ENCODE peak calls at places on chromosomes 12 and 14, in four cellular contexts. T, Z, B and F are unnamed samples.

GRCh38 chr12:13345722-13346121 is 149.2 kb downstream of the EMP1 start:
- DNase-seq in T (no peak), Z (no peak), B (no peak), F (no peak)

GRCh38 chr12:104928036-104928770 is 29.9 kb downstream of the SLC41A2 start:
- DNase-seq in T (no peak), Z (no peak), B (no peak), F (no peak)

GRCh38 chr12:118714051-118714460 is 267.3 kb upstream of the SRRM4 start:
- DNase-seq in T (peak), Z (peak), B (peak), F (peak)

GRCh38 chr14:104102282-104102914 is 16.9 kb downstream of the ASPG start:
- DNase-seq in T (no peak), Z (no peak), B (no peak), F (no peak)

GRCh38 chr12:48816148-48816854 is 2.0 kb upstream of the CACNB3 start:
- DNase-seq in T (no peak), Z (no peak), B (no peak), F (no peak)

GRCh38 chr14:29236848-29237247 is 470.3 kb downstream of the FOXG1 start:
- DNase-seq in T (no peak), Z (no peak), B (no peak), F (no peak)

GRCh38 chr12:52360663-52361271 is 6.5 kb downstream of the KRT85 start:
- DNase-seq in T (no peak), Z (no peak), B (no peak), F (no peak)

GRCh38 chr12:53955776-53956250 is 1.1 kb downstream of the HOXC12 start:
- DNase-seq in T (no peak), Z (no peak), B (no peak), F (no peak)

GRCh38 chr12:69483700-69484099 is 13.5 kb downstream of the FRS2 start:
- DNase-seq in T (no peak), Z (no peak), B (no peak), F (no peak)

GRCh38 chr14:91890291-91890749 is 23.0 kb upstream of the TC2N start:
- DNase-seq in T (no peak), Z (no peak), B (no peak), F (no peak)

GRCh38 chr12:124299628-124300388 is 4.9 kb downstream of the RFLNA start:
- DNase-seq in T (no peak), Z (no peak), B (no peak), F (no peak)

GRCh38 chr14:71762575-71762974 is 169.7 kb upstream of the RGS6 start:
- DNase-seq in T (no peak), Z (no peak), B (no peak), F (no peak)

GRCh38 chr14:92408186-92408585 is 85.2 kb downstream of the SLC24A4 start:
- DNase-seq in T (no peak), Z (no peak), B (no peak), F (no peak)

GRCh38 chr14:93493054-93493453 is 62.3 kb downstream of the UNC79 start:
- DNase-seq in T (no peak), Z (no peak), B (no peak), F (no peak)

GRCh38 chr14:32565256-32565655 is 236.2 kb downstream of the AKAP6 start:
- DNase-seq in T (no peak), Z (no peak), B (no peak), F (peak)

GRCh38 chr12:68240079-68240478 is 13.3 kb downstream of the IL22 start:
- DNase-seq in T (no peak), Z (peak), B (no peak), F (no peak)

GRCh38 chr12:22100952-22101748 is 55.1 kb downstream of the CMAS start:
- DNase-seq in T (peak), Z (no peak), B (no peak), F (no peak)
- TF ChIP-seq TEAD4 in T (no peak), Z (no peak), B (no peak), F (no peak)

DNA sequence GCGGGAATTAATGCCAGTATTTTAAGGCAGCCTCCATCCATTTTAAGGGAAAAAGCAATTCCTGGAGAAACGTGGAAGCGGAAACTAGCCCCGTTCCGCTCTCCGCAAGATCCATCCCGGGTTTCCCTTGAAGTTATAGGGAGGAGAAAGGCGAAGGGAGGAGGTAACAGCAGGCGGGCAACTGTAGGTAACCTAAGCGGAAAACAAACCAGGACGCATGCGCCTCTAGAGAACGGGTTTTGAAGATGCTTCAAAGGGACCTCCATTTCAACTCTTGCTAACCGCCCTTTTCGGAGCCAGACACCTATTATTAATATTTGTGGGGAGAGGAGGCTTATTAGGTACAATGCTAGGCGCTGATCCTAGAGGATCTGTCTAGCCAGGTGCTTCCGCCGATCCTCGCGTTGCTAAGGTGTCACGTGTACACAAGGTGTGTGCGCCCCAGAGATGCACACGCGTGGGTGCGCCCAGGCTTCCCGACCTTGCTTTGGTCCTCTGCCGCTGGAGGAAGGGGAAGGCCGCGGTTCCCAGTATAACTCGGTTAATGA is 6.2 kb downstream of the TBX5 start:
- DNase-seq in T (peak), Z (no peak), B (peak), F (peak)
- TF ChIP-seq TEAD4 in T (no peak), Z (no peak), B (peak), F (no peak)

GRCh38 chr12:94265966-94266365 is 117.6 kb downstream of the PLXNC1 start:
- DNase-seq in T (no peak), Z (no peak), B (no peak), F (no peak)

GRCh38 chr12:94266390-94266789 is 118.0 kb downstream of the PLXNC1 start:
- DNase-seq in T (no peak), Z (no peak), B (no peak), F (no peak)

GRCh38 chr12:94267907-94268575 is 119.7 kb downstream of the PLXNC1 start:
- DNase-seq in T (no peak), Z (no peak), B (no peak), F (no peak)

GRCh38 chr12:94267530-94267877 is 119.1 kb downstream of the PLXNC1 start:
- DNase-seq in T (no peak), Z (no peak), B (no peak), F (no peak)

DNA sequence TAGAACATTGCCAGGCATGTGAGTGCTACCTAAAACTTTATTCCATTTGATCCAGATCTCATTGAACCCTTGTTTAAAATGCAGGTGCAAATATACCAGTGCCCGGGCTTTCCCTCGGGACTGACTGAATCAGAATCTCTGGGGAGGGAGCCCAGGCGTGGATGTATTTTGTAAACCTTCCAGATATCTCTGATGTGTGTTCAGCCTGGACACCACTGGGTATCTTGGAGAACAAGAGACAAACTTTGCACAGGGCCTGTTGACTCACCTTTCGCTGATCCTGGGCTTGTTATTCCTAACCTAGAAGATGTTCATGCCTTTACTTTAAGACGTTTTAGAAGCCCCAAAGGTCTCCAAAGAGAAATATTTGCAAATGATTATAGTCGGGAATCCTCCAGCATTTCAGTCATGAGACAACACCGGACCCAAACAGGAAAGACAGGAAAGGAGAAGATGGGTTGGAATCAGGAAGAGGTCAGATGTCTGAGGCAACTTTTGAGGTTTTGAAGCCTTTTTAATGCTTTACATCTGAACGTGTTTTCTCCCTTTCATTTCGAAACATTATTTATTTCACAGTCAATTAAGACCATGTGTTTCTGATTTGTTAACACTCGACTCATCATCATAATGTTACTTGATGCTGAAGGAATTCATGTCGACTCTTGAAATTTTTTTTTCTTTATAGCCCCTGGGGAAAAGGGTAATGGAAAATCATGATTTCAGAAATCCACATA is 118.6 kb downstream of the PLXNC1 start:
- DNase-seq in T (no peak), Z (no peak), B (no peak), F (no peak)
- TF ChIP-seq TEAD4 in T (no peak), Z (no peak), B (no peak), F (no peak)

GRCh38 chr12:93107943-93108342 is 178.8 kb upstream of the EEA1 start:
- DNase-seq in T (no peak), Z (no peak), B (no peak), F (no peak)
- TF ChIP-seq TEAD4 in T (no peak), Z (no peak), B (no peak), F (no peak)

GRCh38 chr14:74952697-74953484 is 2.5 kb downstream of the PGF start:
- DNase-seq in T (no peak), Z (no peak), B (no peak), F (no peak)
- TF ChIP-seq TEAD4 in T (no peak), Z (no peak), B (no peak), F (no peak)

DNA sequence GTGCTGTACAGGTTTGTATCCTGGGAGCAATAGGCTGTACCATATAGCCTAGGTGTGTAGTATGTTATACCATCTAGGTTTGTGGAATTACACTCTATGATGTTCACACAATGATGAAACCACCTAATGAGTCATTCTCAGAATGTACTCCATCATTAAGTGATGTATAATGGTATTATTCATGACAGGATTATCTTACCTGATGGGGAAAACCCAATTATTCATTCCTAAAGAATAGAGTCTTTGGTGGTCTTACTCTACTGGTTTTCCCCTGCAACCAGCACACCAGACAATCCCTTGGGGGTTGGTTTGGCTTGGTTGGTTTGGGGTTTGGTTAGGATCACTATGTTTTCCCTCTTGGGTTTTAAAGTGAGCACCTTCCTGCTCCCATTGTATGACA is 12.6 kb upstream of the OR10P1 start:
- DNase-seq in T (no peak), Z (no peak), B (no peak), F (no peak)
- TF ChIP-seq TEAD4 in T (no peak), Z (no peak), B (no peak), F (no peak)

GRCh38 chr14:68910540-68910939 is 68.6 kb downstream of the ACTN1 start:
- DNase-seq in T (no peak), Z (no peak), B (no peak), F (no peak)
- TF ChIP-seq TEAD4 in T (no peak), Z (no peak), B (no peak), F (no peak)

GRCh38 chr12:39620664-39621658 is 1.4 kb upstream of the ABCD2 start:
- DNase-seq in T (no peak), Z (no peak), B (no peak), F (no peak)
- TF ChIP-seq TEAD4 in T (no peak), Z (no peak), B (no peak), F (no peak)

GRCh38 chr14:31476131-31476917 is 11.5 kb downstream of the GPR33 start:
- DNase-seq in T (no peak), Z (no peak), B (no peak), F (no peak)
- TF ChIP-seq TEAD4 in T (no peak), Z (no peak), B (no peak), F (no peak)

GRCh38 chr14:55084648-55085441 is 33.4 kb downstream of the MAPK1IP1L start:
- DNase-seq in T (no peak), Z (no peak), B (no peak), F (no peak)
- TF ChIP-seq TEAD4 in T (no peak), Z (no peak), B (no peak), F (no peak)